ENCODE peak calls at places on chromosomes 16 and 17, in ten cellular contexts. S is HuH-7.5; I is activated CD4-positive, alpha-beta T cell treated with anti-CD3 and anti-CD28 coated beads, Interleukin-2, amount 10 ng/mL, durations not matched to agents 7 days and 5 days; O is type B pancreatic cell; Z is astrocyte of the hippocampus; L is Caco-2; Y is A172; V is RPMI7951; X is EL; B is stimulated activated CD4-positive, alpha-beta T cell treated with anti-CD3 and anti-CD28 coated beads, Interleukin-15, amount 100 ng/mL, for 1 hour. Q is an unnamed sample.

GRCh38 chr16:49464877-49465504 is 91.4 kb downstream of the C16orf78 start:
- DNase-seq in O (peak), I (no peak), Z (no peak), Y (no peak), B (no peak), X (no peak), S (no peak), L (no peak), V (no peak), Q (no peak)

GRCh38 chr17:44354582-44355309 is 8.9 kb downstream of the FAM171A2 start:
- DNase-seq in I (peak), Y (no peak), L (no peak), Z (peak), S (peak), B (peak), V (no peak), O (no peak), X (no peak), Q (no peak)

GRCh38 chr17:40794466-40794865 is 5.3 kb downstream of the KRT28 start:
- DNase-seq in X (no peak), B (no peak), Y (no peak), Z (no peak), L (no peak), I (no peak), O (no peak), S (no peak), V (no peak), Q (no peak)

GRCh38 chr16:50198802-50199410 is 45.8 kb downstream of the TENT4B start:
- DNase-seq in V (no peak), Z (no peak), S (no peak), Y (no peak), I (no peak), B (no peak), L (no peak), O (no peak), X (no peak), Q (no peak)

GRCh38 chr17:75517277-75517865 is 1.0 kb downstream of the TSEN54 start:
- DNase-seq in I (peak), X (no peak), V (no peak), O (no peak), B (no peak), Y (no peak), Z (peak), L (peak), S (peak), Q (no peak)

GRCh38 chr16:23141959-23142740 is 7.1 kb downstream of the USP31 start:
- DNase-seq in V (no peak), B (no peak), O (no peak), Z (no peak), Y (no peak), S (no peak), X (no peak), I (no peak), L (no peak), Q (no peak)

GRCh38 chr17:70242781-70243437 is 73.6 kb downstream of the KCNJ2 start:
- DNase-seq in I (no peak), X (no peak), Z (peak), V (no peak), O (no peak), B (no peak), L (no peak), S (no peak), Y (no peak), Q (no peak)

GRCh38 chr17:79914813-79915740 is 75.8 kb upstream of the CBX4 start:
- DNase-seq in B (no peak), Z (no peak), X (no peak), O (no peak), V (no peak), Y (no peak), I (no peak), L (peak), S (no peak), Q (no peak)

GRCh38 chr17:53950858-53951250 is 128.1 kb downstream of the KIF2B start:
- DNase-seq in O (no peak), S (no peak), Y (no peak), V (no peak), I (no peak), X (no peak), Z (no peak), B (no peak), L (no peak), Q (no peak)

GRCh38 chr16:87560428-87561199 is 41.7 kb upstream of the JPH3 start:
- DNase-seq in V (peak), Z (no peak), L (peak), O (no peak), X (peak), B (no peak), Y (peak), I (peak), S (peak), Q (no peak)

GRCh38 chr17:15397605-15398004 is 56.2 kb upstream of the TEKT3 start:
- DNase-seq in O (no peak), X (no peak), Y (no peak), L (no peak), B (no peak), I (no peak), Z (peak), S (no peak), V (no peak), Q (no peak)

GRCh38 chr16:2948807-2949704 is 15.0 kb upstream of the KREMEN2 start:
- DNase-seq in Y (no peak), B (no peak), V (no peak), L (no peak), Z (no peak), O (no peak), X (no peak), I (no peak), S (no peak), Q (no peak)

GRCh38 chr16:80997139-80997798 is 9.4 kb downstream of the CMC2 start:
- DNase-seq in Z (no peak), O (no peak), L (no peak), I (peak), S (no peak), X (peak), B (no peak), V (no peak), Y (no peak), Q (no peak)

GRCh38 chr17:48626470-48627241 is 498 bp upstream of the HOXB9 start:
- DNase-seq in Y (peak), Z (no peak), V (peak), O (no peak), X (peak), L (peak), S (no peak), B (no peak), I (no peak), Q (no peak)

Q was measured in hypothalamus.